ENCODE peak calls at places on chromosomes 4 and X, in four cellular contexts. One of them, this sample, is unnamed.
A peak's percentile ranks its signal among the peaks of the same experiment; 100 is the strongest.

GRCh38 chr4:68430337-68430736 is 16.9 kb upstream of the TMPRSS11E start:
- DNase-seq in mucosa of gallbladder: no peak
- DNase-seq in esophagus muscularis mucosa: no peak
- DNase-seq in activated naive CD4-positive, alpha-beta T cell: no peak
- DNase-seq in this sample: no peak

GRCh38 chr4:140252144-140252741 is 98.3 kb upstream of the MAML3 start:
- DNase-seq in esophagus muscularis mucosa: no peak
- DNase-seq in activated naive CD4-positive, alpha-beta T cell: no peak
- DNase-seq in mucosa of gallbladder: no peak
- DNase-seq in this sample: no peak

GRCh38 chr4:15003891-15004700 is 1.8 kb downstream of the CPEB2 start:
- DNase-seq in mucosa of gallbladder: peak; percentile 27
- DNase-seq in esophagus muscularis mucosa: no peak
- DNase-seq in activated naive CD4-positive, alpha-beta T cell: peak; percentile 22
- DNase-seq in this sample: peak; percentile 86

GRCh38 chrX:72402614-72403013 is 96.9 kb upstream of the CITED1 start:
- DNase-seq in esophagus muscularis mucosa: no peak
- DNase-seq in mucosa of gallbladder: no peak
- DNase-seq in activated naive CD4-positive, alpha-beta T cell: no peak
- DNase-seq in this sample: no peak

GRCh38 chr4:123871351-123871750 is 474.8 kb downstream of the SPRY1 start:
- DNase-seq in esophagus muscularis mucosa: no peak
- DNase-seq in activated naive CD4-positive, alpha-beta T cell: no peak
- DNase-seq in mucosa of gallbladder: no peak
- DNase-seq in this sample: no peak

GRCh38 chr4:114998316-114998715 is 115.1 kb downstream of the NDST4 start:
- DNase-seq in esophagus muscularis mucosa: no peak
- DNase-seq in mucosa of gallbladder: no peak
- DNase-seq in activated naive CD4-positive, alpha-beta T cell: no peak
- DNase-seq in this sample: no peak

GRCh38 chr4:147110473-147110872 is 164.8 kb upstream of the TTC29 start:
- DNase-seq in activated naive CD4-positive, alpha-beta T cell: no peak
- DNase-seq in mucosa of gallbladder: no peak
- DNase-seq in esophagus muscularis mucosa: no peak
- DNase-seq in this sample: no peak

GRCh38 chr4:176547005-176547404 is 227.2 kb downstream of the SPCS3 start:
- DNase-seq in activated naive CD4-positive, alpha-beta T cell: no peak
- DNase-seq in mucosa of gallbladder: no peak
- DNase-seq in esophagus muscularis mucosa: no peak
- DNase-seq in this sample: no peak

GRCh38 chr4:71524746-71525145 is 185.9 kb downstream of the SLC4A4 start:
- DNase-seq in activated naive CD4-positive, alpha-beta T cell: no peak
- DNase-seq in esophagus muscularis mucosa: no peak
- DNase-seq in mucosa of gallbladder: no peak
- DNase-seq in this sample: no peak

GRCh38 chr4:140256335-140256734 is 102.4 kb upstream of the MAML3 start:
- DNase-seq in esophagus muscularis mucosa: no peak
- DNase-seq in mucosa of gallbladder: no peak
- DNase-seq in activated naive CD4-positive, alpha-beta T cell: no peak
- DNase-seq in this sample: no peak

GRCh38 chr4:8645753-8646124 is 53.2 kb downstream of the CPZ start:
- DNase-seq in activated naive CD4-positive, alpha-beta T cell: no peak
- DNase-seq in esophagus muscularis mucosa: no peak
- DNase-seq in mucosa of gallbladder: no peak
- DNase-seq in this sample: peak; percentile 27

This sample was measured in Right ventricle myocardium inferior.